ENCODE peak calls at places on chromosomes 3 and 15, in nine cellular contexts. L is dermis blood vessel endothelial cell, R is dorsolateral prefrontal cortex, I is T47D, P is H7, B is right atrium auricular region, T is tibial artery, F is OCI-LY7, U is KBM-7. S is an unnamed sample.

GRCh38 chr3:23945903-23946751 is 1.0 kb downstream of the NR1D2 start:
- DNase-seq in L (peak), R (peak), I (peak), P (peak), B (peak), T (peak), F (peak), U (peak), S (peak)

GRCh38 chr3:154122096-154122911 is 1.1 kb downstream of the ARHGEF26 start:
- DNase-seq in L (peak), R (no peak), I (no peak), P (peak), B (no peak), T (peak), F (no peak), U (no peak), S (no peak)

GRCh38 chr15:93420050-93420452 is 331.0 kb upstream of the RGMA start:
- DNase-seq in L (no peak), R (no peak), I (no peak), P (peak), B (no peak), T (no peak), F (no peak), U (peak), S (no peak)

GRCh38 chr15:86630946-86631345 is 551.3 kb downstream of the AGBL1 start:
- DNase-seq in L (no peak), R (no peak), I (no peak), P (no peak), B (no peak), T (no peak), F (no peak), U (no peak), S (no peak)

GRCh38 chr3:99866167-99866810 is 48.6 kb downstream of the CMSS1 start:
- DNase-seq in L (no peak), R (no peak), I (no peak), P (no peak), B (no peak), T (no peak), F (no peak), U (peak), S (no peak)

GRCh38 chr3:122576174-122576940 is 1.1 kb upstream of the PARP15 start:
- DNase-seq in L (no peak), R (no peak), I (no peak), P (peak), B (no peak), T (no peak), F (peak), U (peak), S (no peak)

GRCh38 chr15:28184166-28184565 is 85.1 kb upstream of the OCA2 start:
- DNase-seq in L (no peak), R (no peak), I (no peak), P (no peak), B (no peak), T (no peak), F (no peak), U (no peak), S (no peak)

GRCh38 chr3:61736506-61736905 is 175.1 kb downstream of the PTPRG start:
- DNase-seq in L (no peak), R (no peak), I (no peak), P (no peak), B (no peak), T (no peak), F (no peak), U (no peak), S (no peak)

GRCh38 chr3:124963755-124964154 is 29.2 kb upstream of the MUC13 start:
- DNase-seq in L (peak), R (no peak), I (no peak), P (no peak), B (no peak), T (no peak), F (no peak), U (no peak), S (no peak)

GRCh38 chr3:107367353-107367752 is 9.9 kb upstream of the CCDC54 start:
- DNase-seq in L (peak), R (no peak), I (peak), P (no peak), B (no peak), T (no peak), F (peak), U (peak), S (peak)

GRCh38 chr15:49225572-49226281 is 55.7 kb downstream of the GALK2 start:
- DNase-seq in L (peak), R (no peak), I (peak), P (peak), B (no peak), T (no peak), F (no peak), U (peak), S (no peak)

GRCh38 chr3:121670676-121671075 is 10.0 kb upstream of the HCLS1 start:
- DNase-seq in L (no peak), R (no peak), I (no peak), P (no peak), B (no peak), T (no peak), F (no peak), U (no peak), S (no peak)

GRCh38 chr3:165225604-165226003 is 29.4 kb upstream of the SLITRK3 start:
- DNase-seq in L (no peak), R (no peak), I (peak), P (no peak), B (no peak), T (no peak), F (no peak), U (no peak), S (no peak)

GRCh38 chr15:75349851-75350588 is 3.2 kb downstream of the NEIL1 start:
- DNase-seq in L (no peak), R (no peak), I (no peak), P (peak), B (no peak), T (peak), F (peak), U (peak), S (no peak)

GRCh38 chr3:149501524-149501923 is 27.0 kb downstream of the TM4SF4 start:
- DNase-seq in L (no peak), R (no peak), I (no peak), P (no peak), B (no peak), T (peak), F (no peak), U (no peak), S (no peak)

GRCh38 chr15:83284563-83285283 is at the start of gene BNC1:
- DNase-seq in L (peak), R (no peak), I (no peak), P (peak), B (no peak), T (no peak), F (no peak), U (no peak), S (no peak)

GRCh38 chr3:126288314-126288713 is 68.9 kb downstream of the KLF15 start:
- DNase-seq in L (peak), R (peak), I (no peak), P (no peak), B (peak), T (peak), F (no peak), U (no peak), S (no peak)

GRCh38 chr3:24686764-24687163 is 192.1 kb upstream of the THRB start:
- DNase-seq in L (no peak), R (no peak), I (no peak), P (no peak), B (no peak), T (no peak), F (no peak), U (peak), S (no peak)

GRCh38 chr15:88653200-88654064 is 14.6 kb downstream of the ISG20 start:
- DNase-seq in L (no peak), R (no peak), I (no peak), P (peak), B (peak), T (peak), F (no peak), U (no peak), S (no peak)

GRCh38 chr15:60257760-60258159 is 140.0 kb downstream of the ANXA2 start:
- DNase-seq in L (no peak), R (no peak), I (no peak), P (no peak), B (no peak), T (no peak), F (no peak), U (no peak), S (no peak)

GRCh38 chr3:129503387-129504010 is 24.9 kb upstream of the RHO start:
- DNase-seq in L (no peak), R (no peak), I (no peak), P (no peak), B (no peak), T (no peak), F (no peak), U (no peak), S (no peak)

GRCh38 chr3:141407817-141408216 is 39.5 kb downstream of the ZBTB38 start:
- DNase-seq in L (no peak), R (no peak), I (no peak), P (no peak), B (no peak), T (no peak), F (no peak), U (no peak), S (no peak)

GRCh38 chr15:57018151-57018550 is 99.7 kb downstream of the TCF12 start:
- DNase-seq in L (no peak), R (no peak), I (no peak), P (no peak), B (no peak), T (no peak), F (no peak), U (no peak), S (no peak)

GRCh38 chr3:41598804-41599481 is 363.0 kb downstream of the ULK4 start:
- DNase-seq in L (no peak), R (no peak), I (peak), P (no peak), B (no peak), T (no peak), F (no peak), U (no peak), S (no peak)

GRCh38 chr15:25947336-25948080 is 84.4 kb upstream of the ATP10A start:
- DNase-seq in L (no peak), R (peak), I (peak), P (peak), B (no peak), T (no peak), F (peak), U (peak), S (no peak)

GRCh38 chr15:69132935-69133861 is 27.2 kb upstream of the GLCE start:
- DNase-seq in L (no peak), R (no peak), I (peak), P (no peak), B (no peak), T (no peak), F (no peak), U (no peak), S (no peak)

GRCh38 chr15:71730277-71731144 is 79.8 kb upstream of the NR2E3 start:
- DNase-seq in L (peak), R (peak), I (peak), P (peak), B (no peak), T (no peak), F (peak), U (peak), S (peak)

GRCh38 chr15:94412979-94413741 is 181.8 kb downstream of the MCTP2 start:
- DNase-seq in L (peak), R (no peak), I (peak), P (no peak), B (no peak), T (no peak), F (peak), U (peak), S (no peak)

GRCh38 chr3:97680696-97681095 is 83.9 kb upstream of the ARL6 start:
- DNase-seq in L (no peak), R (no peak), I (no peak), P (no peak), B (no peak), T (no peak), F (no peak), U (no peak), S (no peak)

GRCh38 chr3:52367891-52368880 is 52.1 kb downstream of the DNAH1 start:
- DNase-seq in L (peak), R (peak), I (peak), P (peak), B (no peak), T (no peak), F (no peak), U (no peak), S (no peak)

GRCh38 chr3:143951351-143951971 is 20.2 kb upstream of the DIPK2A start:
- DNase-seq in L (peak), R (peak), I (peak), P (peak), B (no peak), T (no peak), F (peak), U (peak), S (no peak)

GRCh38 chr3:175434591-175434990 is 575.5 kb downstream of the NAALADL2 start:
- DNase-seq in L (no peak), R (no peak), I (no peak), P (no peak), B (no peak), T (no peak), F (no peak), U (no peak), S (no peak)

GRCh38 chr3:72571052-72571451 is 277.2 kb downstream of the SHQ1 start:
- DNase-seq in L (no peak), R (no peak), I (no peak), P (no peak), B (no peak), T (no peak), F (no peak), U (no peak), S (no peak)

GRCh38 chr3:126049289-126050049 is 34.5 kb downstream of the SLC41A3 start:
- DNase-seq in L (no peak), R (no peak), I (no peak), P (no peak), B (no peak), T (no peak), F (no peak), U (no peak), S (no peak)

GRCh38 chr3:56894912-56895431 is 93.2 kb upstream of the ARHGEF3 start:
- DNase-seq in L (no peak), R (peak), I (no peak), P (no peak), B (no peak), T (no peak), F (no peak), U (peak), S (no peak)

GRCh38 chr15:61387675-61388074 is 158.6 kb upstream of the RORA start:
- DNase-seq in L (no peak), R (no peak), I (no peak), P (no peak), B (no peak), T (no peak), F (no peak), U (no peak), S (no peak)

GRCh38 chr3:94593531-94594150 is 530.8 kb downstream of the NSUN3 start:
- DNase-seq in L (no peak), R (no peak), I (no peak), P (no peak), B (no peak), T (no peak), F (no peak), U (no peak), S (no peak)

S was measured in LNCaP clone FGC.